ENCODE peak calls at places on chromosomes 2 and 18, in nine cellular contexts. T is fibroblast of lung; O is GM23338; X is HCT116; N is CD4-positive, alpha-beta memory T cell; P is cardiac muscle cell; C is AG04449; B is ovary; Q is breast epithelium. D is an unnamed sample.

GRCh38 chr18:76177160-76177559 is 317.9 kb downstream of the ZNF516 start:
- DNase-seq in C (no peak), B (no peak), T (no peak), P (no peak), O (no peak), N (no peak), X (no peak), Q (no peak), D (no peak)

GRCh38 chr2:223916181-223916900 is 28.8 kb downstream of the WDFY1 start:
- DNase-seq in T (no peak), Q (no peak), C (no peak), B (no peak), O (no peak), N (no peak), X (no peak), P (no peak), D (no peak)

GRCh38 chr2:182866095-182866460 is 359 bp downstream of the FRZB start:
- DNase-seq in B (peak), O (peak), C (no peak), Q (no peak), N (no peak), P (peak), X (no peak), T (no peak), D (peak)

GRCh38 chr2:182668671-182669070 is 47.4 kb upstream of the DNAJC10 start:
- DNase-seq in X (no peak), Q (no peak), P (no peak), B (no peak), N (no peak), O (peak), T (peak), C (no peak), D (no peak)

GRCh38 chr2:101696272-101697123 is 1.0 kb upstream of the MAP4K4 start:
- DNase-seq in T (no peak), X (no peak), P (peak), O (peak), C (no peak), B (peak), N (no peak), Q (no peak), D (no peak)

GRCh38 chr2:231200805-231201474 is 2.5 kb downstream of the ARMC9 start:
- DNase-seq in O (no peak), Q (no peak), T (peak), X (no peak), P (peak), B (no peak), C (no peak), N (no peak), D (no peak)

GRCh38 chr18:22539045-22539444 is 121.3 kb upstream of the CTAGE1 start:
- DNase-seq in X (no peak), T (no peak), P (no peak), Q (no peak), C (no peak), N (no peak), O (no peak), B (no peak), D (peak)

GRCh38 chr2:171878481-171878993 is 15.5 kb downstream of the SLC25A12 start:
- DNase-seq in N (no peak), Q (no peak), X (no peak), C (peak), O (no peak), B (peak), T (peak), P (peak), D (no peak)

GRCh38 chr2:28389399-28390240 is 3.0 kb upstream of the FOSL2 start:
- DNase-seq in Q (no peak), O (peak), C (no peak), X (no peak), P (no peak), B (no peak), N (no peak), T (peak), D (no peak)

GRCh38 chr18:74728586-74728985 is 130.9 kb downstream of the ZNF407 start:
- DNase-seq in T (no peak), X (no peak), Q (no peak), O (no peak), B (no peak), C (no peak), P (no peak), N (no peak), D (no peak)

GRCh38 chr18:24910217-24910616 is 441.7 kb downstream of the ZNF521 start:
- DNase-seq in Q (no peak), T (no peak), C (no peak), X (no peak), P (no peak), N (no peak), B (no peak), O (no peak), D (no peak)

GRCh38 chr2:220269421-220269820 is 642.0 kb downstream of the SLC4A3 start:
- DNase-seq in X (no peak), T (no peak), Q (no peak), B (no peak), P (no peak), N (no peak), C (no peak), O (peak), D (no peak)

GRCh38 chr2:66428986-66429612 is 5.8 kb upstream of the MEIS1 start:
- DNase-seq in B (no peak), X (peak), Q (no peak), O (peak), T (peak), C (no peak), N (no peak), P (peak), D (no peak)

GRCh38 chr18:37403100-37403781 is 162.4 kb downstream of the CELF4 start:
- DNase-seq in N (no peak), P (peak), O (no peak), T (peak), Q (no peak), C (peak), X (no peak), B (peak), D (peak)

GRCh38 chr2:66440692-66441091 is 5.8 kb downstream of the MEIS1 start:
- DNase-seq in N (no peak), B (peak), Q (no peak), O (peak), C (no peak), P (peak), T (no peak), X (no peak), D (peak)

GRCh38 chr18:446941-447560 is 53.5 kb downstream of the COLEC12 start:
- DNase-seq in O (no peak), C (no peak), P (peak), N (no peak), X (no peak), B (no peak), Q (no peak), T (peak), D (no peak)

GRCh38 chr18:50654211-50654610 is 94.3 kb downstream of the MAPK4 start:
- DNase-seq in C (no peak), P (no peak), T (no peak), N (no peak), Q (no peak), O (no peak), X (no peak), B (no peak), D (no peak)

GRCh38 chr2:120134263-120134662 is 88.9 kb downstream of the TMEM185B start:
- DNase-seq in B (no peak), T (peak), O (peak), N (no peak), P (peak), C (peak), Q (no peak), X (peak), D (no peak)

GRCh38 chr18:69596345-69596744 is 195.7 kb downstream of the DOK6 start:
- DNase-seq in X (no peak), C (no peak), B (no peak), P (no peak), O (no peak), T (no peak), Q (no peak), N (no peak), D (no peak)

GRCh38 chr18:72941001-72941400 is 73.2 kb upstream of the NETO1 start:
- DNase-seq in Q (no peak), N (no peak), T (no peak), B (no peak), X (no peak), O (no peak), C (no peak), P (no peak), D (no peak)

GRCh38 chr2:196431957-196432356 is 207.6 kb upstream of the CCDC150 start:
- DNase-seq in Q (no peak), B (no peak), T (peak), N (no peak), C (no peak), O (peak), P (peak), X (peak), D (no peak)

GRCh38 chr2:223997938-223998337 is 40.7 kb downstream of the MRPL44 start:
- DNase-seq in T (peak), N (no peak), C (no peak), X (no peak), O (no peak), Q (no peak), P (no peak), B (no peak), D (no peak)

GRCh38 chr18:79693561-79694205 is 14.1 kb downstream of the CTDP1 start:
- DNase-seq in C (no peak), N (no peak), X (no peak), Q (no peak), P (no peak), B (no peak), O (peak), T (no peak), D (no peak)

GRCh38 chr18:74397572-74397971 is 59.5 kb downstream of the DIPK1C start:
- DNase-seq in N (no peak), O (no peak), Q (no peak), C (no peak), B (no peak), X (no peak), T (no peak), P (no peak), D (no peak)

GRCh38 chr18:80103231-80103630 is 5.8 kb upstream of the ADNP2 start:
- DNase-seq in Q (no peak), T (peak), X (no peak), C (peak), N (no peak), O (no peak), B (no peak), P (peak), D (no peak)

GRCh38 chr2:42964444-42965081 is 172.2 kb upstream of the HAAO start:
- DNase-seq in B (peak), Q (no peak), P (peak), C (peak), T (peak), X (no peak), O (no peak), N (no peak), D (peak)

GRCh38 chr18:692841-693240 is 19.6 kb downstream of the ENOSF1 start:
- DNase-seq in Q (no peak), B (peak), N (no peak), T (no peak), X (no peak), P (no peak), O (no peak), C (no peak), D (no peak)

GRCh38 chr18:57705861-57706590 is 84.4 kb upstream of the NARS1 start:
- DNase-seq in Q (no peak), C (no peak), P (no peak), X (no peak), T (no peak), B (no peak), O (no peak), N (no peak), D (no peak)

GRCh38 chr2:151904807-151905206 is 76.6 kb upstream of the ARL5A start:
- DNase-seq in B (no peak), P (no peak), N (no peak), Q (no peak), C (no peak), T (no peak), X (no peak), O (no peak), D (no peak)

GRCh38 chr2:138104071-138104470 is 139.8 kb downstream of the HNMT start:
- DNase-seq in T (peak), P (no peak), B (no peak), O (no peak), X (no peak), C (no peak), Q (no peak), N (no peak), D (no peak)

GRCh38 chr2:149652925-149653324 is 65.3 kb upstream of the MMADHC start:
- DNase-seq in P (peak), T (no peak), N (no peak), B (no peak), X (no peak), O (no peak), Q (no peak), C (no peak), D (peak)

GRCh38 chr2:240423788-240424191 is 11.7 kb upstream of the GPC1 start:
- DNase-seq in P (no peak), B (peak), O (no peak), Q (peak), X (no peak), T (no peak), C (no peak), N (no peak), D (peak)

GRCh38 chr2:28543316-28544068 is 47.6 kb downstream of the PLB1 start:
- DNase-seq in N (no peak), T (no peak), O (no peak), C (no peak), P (peak), X (no peak), Q (no peak), B (no peak), D (no peak)

GRCh38 chr2:20491739-20492531 is 45.1 kb downstream of the RHOB start:
- DNase-seq in P (peak), C (no peak), N (no peak), X (peak), T (peak), O (no peak), Q (no peak), B (no peak), D (peak)

DNA sequence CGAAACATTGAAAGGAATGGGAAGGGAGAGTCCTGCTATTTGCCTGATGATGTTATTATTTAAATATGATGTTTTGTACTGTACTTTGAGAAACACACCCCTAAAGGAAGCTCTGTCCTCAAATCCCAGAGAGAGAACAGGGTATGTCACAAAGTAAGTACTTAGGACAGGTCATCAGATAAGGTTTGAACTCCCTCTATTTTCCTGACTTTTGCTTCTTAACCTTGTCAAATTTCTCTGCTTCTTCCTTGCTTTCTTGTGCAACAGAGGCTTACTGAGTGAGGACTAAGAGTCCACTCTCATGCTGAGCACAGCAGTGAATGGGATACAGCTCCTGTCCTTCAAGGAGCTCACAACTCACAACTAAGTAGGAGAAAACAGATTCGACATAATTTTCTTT is 3.7 kb downstream of the DGUOK start:
- DNase-seq in Q (no peak), N (no peak), T (no peak), P (no peak), B (no peak), O (no peak), X (no peak), C (no peak), D (no peak)
- H3K4me3 ChIP-seq in Q (no peak), N (no peak), T (no peak), P (no peak), B (no peak), O (no peak), X (no peak), C (no peak), D (no peak)

DNA sequence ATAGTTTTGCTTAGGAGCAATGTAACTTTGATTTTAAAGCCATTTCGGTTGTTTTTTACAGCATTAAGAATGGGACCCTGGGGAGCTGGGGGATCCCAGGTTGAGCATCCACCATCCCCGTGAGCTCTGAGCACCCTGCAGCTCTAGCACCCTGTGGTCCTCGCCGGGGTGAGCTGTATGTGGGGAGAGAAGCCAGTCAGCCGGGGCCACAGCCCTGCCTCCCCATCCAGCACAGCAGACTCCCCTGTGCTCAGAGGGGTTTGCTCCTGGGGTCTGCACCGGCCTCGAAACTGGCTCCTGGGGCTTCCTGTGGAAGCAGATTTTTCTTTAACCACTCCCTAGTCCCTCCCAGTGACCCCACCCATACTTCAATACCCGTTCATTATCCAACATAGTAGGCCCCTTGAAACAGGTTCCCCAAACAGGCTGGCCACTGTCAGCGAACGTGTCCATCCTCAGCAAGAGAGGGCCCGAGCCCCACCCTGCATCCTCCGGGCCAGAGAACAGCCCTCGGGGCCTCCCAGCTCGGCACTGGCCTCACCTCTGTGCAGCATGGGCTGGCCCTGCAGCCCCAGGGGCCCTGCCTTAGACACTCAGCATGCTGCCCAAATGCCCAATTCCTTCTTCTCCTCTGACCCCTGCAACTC is 1.2 kb downstream of the COL6A3 start:
- DNase-seq in T (no peak), Q (no peak), N (no peak), X (no peak), B (peak), P (no peak), O (no peak), C (no peak), D (peak)
- H3K4me3 ChIP-seq in T (peak), Q (peak), N (no peak), X (no peak), B (peak), P (no peak), O (no peak), C (peak), D (peak)

DNA sequence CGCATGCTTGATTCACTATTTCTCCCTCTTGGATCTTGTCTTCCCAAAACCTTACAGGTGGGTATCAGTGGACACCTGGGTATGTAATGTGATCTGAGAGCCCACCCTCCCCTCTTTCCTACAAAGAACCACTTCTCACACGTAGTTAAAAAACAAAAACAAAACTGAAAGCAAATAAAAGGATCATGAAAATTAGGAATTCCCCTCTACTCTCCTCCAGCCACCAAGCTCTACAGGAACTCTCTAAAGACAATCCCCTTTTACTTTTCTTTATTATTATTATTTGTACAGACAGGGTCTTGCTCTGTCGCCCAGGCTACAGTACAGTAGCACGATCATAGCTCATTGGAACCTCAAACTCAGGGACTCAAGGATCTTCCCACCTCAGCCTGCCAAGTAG is 40.8 kb upstream of the MYO1B start:
- DNase-seq in N (peak), T (no peak), O (no peak), C (no peak), X (no peak), B (no peak), P (no peak), Q (no peak), D (no peak)
- H3K4me3 ChIP-seq in N (peak), T (no peak), O (no peak), C (no peak), X (no peak), B (no peak), P (no peak), Q (no peak), D (no peak)

GRCh38 chr2:215431290-215431689 is 4.6 kb downstream of the FN1 start:
- DNase-seq in C (no peak), B (no peak), N (no peak), X (no peak), O (no peak), P (peak), T (no peak), Q (no peak), D (no peak)

GRCh38 chr2:215434447-215435260 is 1.2 kb downstream of the FN1 start:
- DNase-seq in Q (no peak), T (no peak), X (no peak), C (no peak), N (no peak), P (peak), O (peak), B (no peak), D (no peak)

GRCh38 chr2:215432759-215433594 is 2.9 kb downstream of the FN1 start:
- DNase-seq in C (no peak), X (no peak), Q (no peak), O (no peak), P (peak), N (no peak), B (no peak), T (no peak), D (no peak)

GRCh38 chr2:215430528-215431187 is 5.2 kb downstream of the FN1 start:
- DNase-seq in O (no peak), X (no peak), T (peak), Q (no peak), P (peak), C (peak), N (no peak), B (no peak), D (no peak)

DNA sequence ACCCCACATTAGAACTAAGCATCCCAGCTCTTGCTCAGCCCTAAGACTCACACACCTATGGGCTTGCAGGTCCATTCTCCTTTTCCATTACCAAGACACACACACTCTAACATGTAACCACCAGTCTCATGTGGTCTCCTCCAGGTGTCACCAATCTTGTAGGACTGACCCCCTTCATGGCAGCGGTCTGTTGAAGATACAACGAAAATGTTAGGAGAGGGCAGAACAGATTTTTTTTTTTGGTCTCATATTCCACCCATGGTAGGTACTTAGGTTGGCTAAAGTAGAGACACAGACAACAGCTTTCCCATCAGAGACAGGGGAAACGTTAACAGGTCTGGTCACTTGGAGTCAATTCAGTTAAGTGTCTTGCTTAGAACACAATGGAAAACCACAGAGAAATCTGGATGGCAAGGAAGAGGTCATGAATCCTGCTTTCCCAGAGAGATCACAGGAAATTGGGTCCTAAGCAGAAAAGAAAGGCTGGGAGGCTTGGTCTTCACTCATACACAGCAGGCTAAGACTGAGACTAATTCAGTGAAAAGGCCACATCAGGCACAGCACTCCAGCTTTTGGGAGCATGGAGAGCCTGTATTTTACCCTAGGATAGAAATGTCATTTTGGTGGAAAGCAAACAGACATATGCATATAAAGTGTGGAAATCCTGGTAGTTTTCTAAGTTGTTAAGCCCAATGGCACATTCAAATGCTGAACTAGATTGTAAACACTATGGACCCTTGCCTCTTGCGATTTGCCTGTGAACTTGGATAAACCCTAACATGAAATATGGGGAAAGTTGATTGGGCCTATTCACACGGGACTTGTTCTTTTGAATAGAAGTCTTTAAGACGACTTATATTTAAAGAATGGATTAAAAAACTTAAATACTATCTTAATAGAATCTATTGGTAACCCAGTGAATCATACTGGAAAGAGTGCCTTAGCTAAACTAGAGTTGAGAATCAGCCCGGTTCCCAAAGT is 3.8 kb downstream of the FN1 start:
- DNase-seq in C (no peak), T (no peak), P (peak), O (no peak), X (no peak), N (no peak), Q (no peak), B (no peak), D (no peak)
- H3K4me3 ChIP-seq in C (peak), T (peak), P (no peak), O (no peak), X (no peak), N (no peak), Q (no peak), B (no peak), D (no peak)